ENCODE peak calls at places on chromosomes 13 and 19, in ten cellular contexts. U is Peyer's patch; Y is endothelial cell of umbilical vein; Q is HCT116; C is Caco-2; H is effector memory CD4-positive, alpha-beta T cell; R is ovary; A is heart left ventricle; L is mesendoderm; V is aorta. T is an unnamed sample.
A peak's percentile ranks its signal among the peaks of the same experiment; 100 is the strongest.

GRCh38 chr19:50952890-50953289 is at the start of gene KLK5:
- DNase-seq in U (no peak), Y (no peak), Q (no peak), C (no peak), H (no peak), R (no peak), A (no peak), L (peak; percentile 45), V (no peak), T (no peak)

GRCh38 chr19:42132030-42132628 is at the start of gene POU2F2:
- DNase-seq in U (peak; percentile 94), Y (no peak), Q (no peak), C (no peak), H (peak; percentile 85), R (no peak), A (no peak), L (peak; percentile 37), V (peak; percentile 85), T (peak; percentile 71)

GRCh38 chr19:54959840-54960239 is 6.3 kb upstream of the NLRP2 start:
- DNase-seq in U (no peak), Y (no peak), Q (no peak), C (no peak), H (no peak), R (no peak), A (no peak), L (no peak), V (no peak), T (no peak)

GRCh38 chr13:43195551-43195950 is 172.2 kb downstream of the DNAJC15 start:
- DNase-seq in U (no peak), Y (peak; percentile 4), Q (no peak), C (no peak), H (no peak), R (no peak), A (no peak), L (no peak), V (no peak), T (no peak)

GRCh38 chr19:3062165-3063105 is at the start of gene TLE5:
- DNase-seq in U (peak; percentile 69), Y (peak; percentile 28), Q (no peak), C (peak; percentile 66), H (peak; percentile 64), R (peak; percentile 81), A (peak; percentile 73), L (peak; percentile 38), V (peak; percentile 67), T (peak; percentile 88)

GRCh38 chr13:113546571-113547247 is 37.8 kb upstream of the TFDP1 start:
- DNase-seq in U (no peak), Y (peak; percentile 73), Q (no peak), C (no peak), H (no peak), R (peak; percentile 13), A (peak; percentile 72), L (no peak), V (peak; percentile 73), T (peak; percentile 60)

GRCh38 chr19:41595258-41595889 is 19.4 kb downstream of the CEACAM21 start:
- DNase-seq in U (peak; percentile 30), Y (peak; percentile 95), Q (peak; percentile 74), C (peak; percentile 64), H (peak; percentile 52), R (no peak), A (no peak), L (peak; percentile 62), V (peak; percentile 60), T (no peak)

GRCh38 chr13:113489171-113489548 is 1.4 kb downstream of the DCUN1D2 start:
- DNase-seq in U (no peak), Y (no peak), Q (no peak), C (peak; percentile 71), H (no peak), R (peak; percentile 35), A (no peak), L (peak; percentile 74), V (no peak), T (no peak)

GRCh38 chr13:32446220-32446619 is 18.3 kb upstream of the N4BP2L1 start:
- DNase-seq in U (no peak), Y (no peak), Q (no peak), C (peak; percentile 61), H (no peak), R (no peak), A (no peak), L (no peak), V (no peak), T (no peak)

GRCh38 chr19:13833330-13834265 is 38.4 kb downstream of the ZSWIM4 start:
- DNase-seq in U (peak; percentile 94), Y (peak; percentile 91), Q (no peak), C (peak; percentile 92), H (peak; percentile 88), R (peak; percentile 97), A (peak; percentile 97), L (peak; percentile 94), V (peak; percentile 95), T (peak; percentile 97)
- H3K4me3 ChIP-seq in U (peak overlapping the region; percentile 46), Y (no peak overlapping the region), Q (no peak overlapping the region), C (peak overlapping the region; percentile 35), H (peak overlapping the region; percentile 32), R (peak overlapping the region; percentile 22), A (peak overlapping the region; percentile 3), L (peak overlapping the region; percentile 22), V (no peak overlapping the region), T (peak overlapping the region; percentile 14)

GRCh38 chr19:10105241-10106099 is 692 bp upstream of the PPAN start:
- DNase-seq in U (peak; percentile 44), Y (no peak), Q (no peak), C (no peak), H (peak; percentile 63), R (no peak), A (no peak), L (no peak), V (no peak), T (no peak)

GRCh38 chr19:10106100-10106936 is at the start of gene PPAN:
- DNase-seq in U (peak; percentile 99), Y (peak; percentile 98), Q (peak; percentile 94), C (peak; percentile 97), H (peak; percentile 98), R (peak; percentile 97), A (peak; percentile 99), L (peak; percentile 99), V (peak; percentile 99), T (peak; percentile 98)

GRCh38 chr19:10104130-10104513 is 1.6 kb upstream of the ANGPTL6 start:
- DNase-seq in U (no peak), Y (no peak), Q (no peak), C (no peak), H (no peak), R (no peak), A (no peak), L (no peak), V (no peak), T (no peak)

GRCh38 chr19:10102787-10103236 is 334 bp upstream of the ANGPTL6 start:
- DNase-seq in U (peak; percentile 74), Y (no peak), Q (no peak), C (no peak), H (no peak), R (no peak), A (no peak), L (no peak), V (no peak), T (no peak)

GRCh38 chr19:10104665-10105221 is 1.4 kb upstream of the PPAN start:
- DNase-seq in U (peak; percentile 86), Y (no peak), Q (no peak), C (no peak), H (peak; percentile 80), R (no peak), A (no peak), L (no peak), V (no peak), T (no peak)
- H3K4me1 ChIP-seq in U (peaks cover 28% of the 10 kb centered on the region), Y (peaks cover 9% of the 10 kb centered on the region), Q (peaks cover 21% of the 10 kb centered on the region), C (no peaks in the 10 kb centered on the region), H (peaks cover 52% of the 10 kb centered on the region), R (peaks cover 2% of the 10 kb centered on the region), A (peaks cover 20% of the 10 kb centered on the region), L (no peaks in the 10 kb centered on the region), V (no peaks in the 10 kb centered on the region), T (peaks cover 12% of the 10 kb centered on the region)

GRCh38 chr19:47210180-47210490 is 20.9 kb downstream of the BBC3 start:
- DNase-seq in U (no peak), Y (no peak), Q (no peak), C (no peak), H (no peak), R (no peak), A (no peak), L (no peak), V (no peak), T (no peak)

GRCh38 chr19:47209323-47210179 is 21.4 kb downstream of the BBC3 start:
- DNase-seq in U (no peak), Y (no peak), Q (no peak), C (no peak), H (no peak), R (no peak), A (peak; percentile 49), L (no peak), V (no peak), T (no peak)

GRCh38 chr19:47215581-47215980 is 15.4 kb downstream of the BBC3 start:
- DNase-seq in U (no peak), Y (no peak), Q (no peak), C (no peak), H (no peak), R (no peak), A (no peak), L (no peak), V (no peak), T (no peak)

DNA sequence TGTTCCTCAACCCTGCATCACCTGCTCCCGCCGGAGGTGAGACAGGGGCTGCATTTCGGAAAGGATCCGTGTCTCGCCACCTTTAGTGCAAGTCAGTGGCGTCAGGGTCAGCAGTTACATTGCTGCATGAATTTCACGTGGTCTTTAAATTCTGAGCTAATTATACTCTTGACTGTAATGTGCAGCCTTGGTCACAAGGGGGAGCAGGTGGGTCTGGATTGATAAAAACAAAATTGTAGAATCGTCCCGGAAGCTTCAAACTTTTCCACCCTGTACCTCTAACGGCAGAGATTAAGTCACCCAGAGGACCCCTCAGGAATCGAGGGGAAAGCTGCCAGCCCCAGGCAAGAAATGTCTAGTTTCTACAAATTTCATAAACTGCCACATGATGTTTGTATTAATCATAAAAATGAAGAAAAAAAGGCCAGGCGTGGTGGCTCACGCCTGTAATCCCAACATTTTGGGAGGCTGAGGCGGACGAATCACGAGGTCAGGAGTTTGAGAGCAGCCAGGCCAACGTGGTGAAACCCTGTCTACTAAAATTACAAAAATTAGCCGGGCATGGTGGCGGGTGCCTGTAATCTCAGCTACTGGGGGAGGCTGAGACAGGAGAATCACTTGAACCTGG is 20.2 kb downstream of the BBC3 start:
- DNase-seq in U (peak; percentile 91), Y (peak; percentile 91), Q (no peak), C (peak; percentile 85), H (peak; percentile 72), R (peak; percentile 73), A (peak; percentile 65), L (peak; percentile 89), V (peak; percentile 83), T (peak; percentile 65)
- H3K36me3 ChIP-seq in U (peaks cover 29% of the 10 kb centered on the region), Y (peaks cover 9% of the 10 kb centered on the region), Q (peaks cover 47% of the 10 kb centered on the region), C (peaks cover 3% of the 10 kb centered on the region), H (peaks cover 27% of the 10 kb centered on the region), R (no peaks in the 10 kb centered on the region), A (peaks cover 42% of the 10 kb centered on the region), L (peaks cover 18% of the 10 kb centered on the region), V (peaks cover 4% of the 10 kb centered on the region), T (peaks cover 37% of the 10 kb centered on the region)

DNA sequence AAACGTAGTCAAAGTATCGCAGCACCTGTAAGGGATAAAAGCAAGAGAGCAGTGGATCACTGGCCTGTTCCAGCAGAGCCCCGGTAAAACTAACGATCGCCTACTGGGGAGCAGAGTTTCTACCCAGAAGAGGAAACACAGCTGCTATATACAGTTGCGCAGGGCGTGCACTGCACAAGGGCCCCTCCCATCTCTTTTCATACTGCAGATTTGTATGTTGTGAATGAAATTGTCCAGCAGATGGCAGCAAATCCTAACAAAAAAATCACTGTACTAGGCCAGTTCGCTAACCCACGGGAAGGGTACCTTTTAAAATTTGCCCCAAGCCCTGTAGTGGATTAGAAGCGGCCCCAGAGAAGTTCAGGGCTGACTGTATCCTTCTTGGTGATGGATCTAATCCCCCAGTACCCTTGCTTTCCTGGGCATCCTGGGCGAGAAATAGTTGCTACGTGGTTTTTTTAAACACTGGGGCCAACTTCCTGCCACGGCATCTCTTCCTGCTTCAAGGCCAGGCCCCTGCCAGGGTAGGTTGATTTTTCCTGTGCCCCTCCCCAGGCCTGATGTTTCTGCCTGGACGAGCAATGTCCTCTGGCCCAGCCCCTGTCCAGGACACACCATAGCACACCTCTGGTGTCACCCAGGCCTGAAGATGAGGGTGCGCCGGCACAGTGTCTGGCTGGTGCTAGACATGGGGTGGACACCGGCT is 127.0 kb downstream of the IER2 start:
- DNase-seq in U (peak; percentile 57), Y (peak; percentile 78), Q (peak; percentile 80), C (peak; percentile 77), H (peak; percentile 50), R (peak; percentile 43), A (no peak), L (peak; percentile 81), V (peak; percentile 64), T (no peak)
- H3K4me3 ChIP-seq in U (peak overlapping the region; percentile 6), Y (no peak overlapping the region), Q (peak overlapping the region; percentile 33), C (no peak overlapping the region), H (peak overlapping the region; percentile 30), R (no peak overlapping the region), A (no peak overlapping the region), L (no peak overlapping the region), V (no peak overlapping the region), T (no peak overlapping the region)

T was measured in upper lobe of right lung.